ENCODE peak calls at places on chromosomes 7 and 10, in ten cellular contexts. B is B cell; Y is effector memory CD4-positive, alpha-beta T cell; U is iPS DF 19.7; J is astrocyte; O is H7; A is left lobe of liver; E is frontal cortex; Z is stimulated activated CD8-positive, alpha-beta memory T cell treated with anti-CD3 and anti-CD28 coated beads, Interleukin-15, amount 100 ng/mL, for 1 hour; D is activated CD4-positive, alpha-beta T cell treated with anti-CD3 and anti-CD28 coated beads for 24 hours. I is an unnamed sample.

GRCh38 chr10:89861584-89862287 is 160.3 kb downstream of the KIF20B start:
- DNase-seq in A (no peak), E (no peak), J (peak), Z (no peak), Y (no peak), B (peak), U (no peak), D (no peak), O (no peak), I (no peak)

GRCh38 chr10:21969326-21970287 is 33.9 kb downstream of the DNAJC1 start:
- DNase-seq in E (no peak), A (no peak), Z (no peak), J (peak), Y (no peak), O (no peak), U (no peak), D (no peak), B (no peak), I (no peak)

GRCh38 chr10:114905450-114905849 is 32.5 kb upstream of the TRUB1 start:
- DNase-seq in J (peak), O (no peak), Y (no peak), U (no peak), B (no peak), D (no peak), E (peak), A (no peak), Z (no peak), I (no peak)

GRCh38 chr10:114565066-114565465 is 93.0 kb downstream of the ABLIM1 start:
- DNase-seq in O (no peak), B (no peak), U (no peak), Z (no peak), E (no peak), J (no peak), Y (no peak), A (no peak), D (no peak), I (no peak)

GRCh38 chr7:137282043-137282442 is 61.5 kb downstream of the PTN start:
- DNase-seq in B (no peak), E (no peak), A (no peak), J (no peak), D (no peak), Y (no peak), U (no peak), O (no peak), Z (no peak), I (no peak)

GRCh38 chr7:149604521-149604920 is 106.9 kb upstream of the ZNF746 start:
- DNase-seq in Y (no peak), O (no peak), J (no peak), E (no peak), A (no peak), Z (no peak), U (no peak), D (no peak), B (no peak), I (no peak)

GRCh38 chr10:128324058-128324457 is 197.8 kb upstream of the MKI67 start:
- DNase-seq in O (peak), B (no peak), U (peak), J (no peak), Y (no peak), E (no peak), D (no peak), A (peak), Z (no peak), I (no peak)

GRCh38 chr10:28839600-28840007 is 162.3 kb downstream of the BAMBI start:
- DNase-seq in E (no peak), B (no peak), J (peak), D (no peak), Z (no peak), A (no peak), O (no peak), U (no peak), Y (no peak), I (peak)

GRCh38 chr10:31587691-31588090 is 268.7 kb downstream of the ZEB1 start:
- DNase-seq in O (no peak), E (no peak), B (no peak), J (no peak), A (no peak), Z (no peak), U (no peak), Y (no peak), D (no peak), I (no peak)

GRCh38 chr7:99265848-99266247 is 6.8 kb upstream of the MYH16 start:
- DNase-seq in J (no peak), Z (no peak), B (no peak), A (no peak), Y (no peak), E (no peak), U (no peak), O (no peak), D (no peak), I (no peak)

GRCh38 chr7:99312316-99313203 is 13.1 kb upstream of the ARPC1A start:
- DNase-seq in E (peak), O (peak), Y (peak), D (peak), J (peak), Z (peak), A (peak), U (peak), B (peak), I (peak)

GRCh38 chr10:96720422-96721206 is at the start of gene PIK3AP1:
- DNase-seq in Y (peak), O (peak), U (no peak), A (peak), D (no peak), B (peak), Z (peak), E (peak), J (no peak), I (no peak)

GRCh38 chr10:2023687-2024086 is 286.4 kb upstream of the ADARB2 start:
- DNase-seq in D (no peak), O (no peak), J (no peak), Z (no peak), Y (no peak), E (no peak), B (no peak), A (no peak), U (no peak), I (no peak)

GRCh38 chr10:22832198-22832597 is 95.7 kb upstream of the ARMC3 start:
- DNase-seq in Y (no peak), B (no peak), A (no peak), O (no peak), E (no peak), D (no peak), U (no peak), Z (no peak), J (no peak), I (no peak)

GRCh38 chr7:55887786-55888185 is 530 bp downstream of the ZNF713 start:
- DNase-seq in J (no peak), Y (peak), D (no peak), E (peak), U (no peak), A (no peak), B (no peak), Z (no peak), O (peak), I (no peak)

GRCh38 chr10:19041176-19041575 is 7.4 kb upstream of the MALRD1 start:
- DNase-seq in B (no peak), D (no peak), Y (no peak), U (no peak), E (no peak), A (no peak), O (no peak), J (peak), Z (no peak), I (no peak)

GRCh38 chr7:100446040-100446439 is 9.7 kb upstream of the PPP1R35 start:
- DNase-seq in J (no peak), Z (no peak), Y (no peak), D (no peak), U (no peak), O (no peak), B (no peak), E (no peak), A (no peak), I (no peak)

GRCh38 chr7:90298145-90299038 is 22.7 kb downstream of the FAM237B start:
- DNase-seq in A (no peak), B (no peak), U (peak), E (peak), J (peak), Y (no peak), D (no peak), O (peak), Z (no peak), I (no peak)

GRCh38 chr7:2821161-2821841 is 22.8 kb downstream of the GNA12 start:
- DNase-seq in D (no peak), Z (no peak), B (peak), E (no peak), U (no peak), O (peak), A (peak), J (peak), Y (no peak), I (no peak)

GRCh38 chr10:88114368-88114767 is 250.9 kb downstream of the PTEN start:
- DNase-seq in E (peak), D (no peak), O (peak), U (peak), A (peak), J (no peak), B (peak), Y (no peak), Z (no peak), I (no peak)

GRCh38 chr10:36621346-36621745 is 504.1 kb upstream of the ANKRD30A start:
- DNase-seq in A (no peak), B (no peak), J (peak), O (no peak), Y (no peak), D (no peak), E (no peak), U (no peak), Z (no peak), I (no peak)

GRCh38 chr10:86837663-86838062 is 81.2 kb downstream of the BMPR1A start:
- DNase-seq in J (no peak), D (no peak), U (no peak), A (no peak), Y (no peak), B (no peak), Z (no peak), E (no peak), O (no peak), I (no peak)

GRCh38 chr7:105439174-105439893 is 50.6 kb upstream of the SRPK2 start:
- DNase-seq in A (no peak), B (no peak), Z (no peak), O (peak), U (no peak), J (peak), E (no peak), D (no peak), Y (no peak), I (peak)